ENCODE peak calls at places on chromosomes 12 and 14, in five cellular contexts. I is body of pancreas, B is A549, G is osteoblast, L is Calu3. F is an unnamed sample.
A peak's percentile ranks its signal among the peaks of the same experiment; 100 is the strongest.

GRCh38 chr12:41189395-41190251 is 1.5 kb downstream of the PDZRN4 start:
- DNase-seq in L (peak; percentile 3), I (no peak), G (peak; percentile 55), B (no peak), F (no peak)

GRCh38 chr14:64724578-64724930 is 20.3 kb downstream of the PLEKHG3 start:
- DNase-seq in B (no peak), L (no peak), I (peak; percentile 4), G (no peak), F (no peak)

GRCh38 chr12:50218386-50218785 is 51.2 kb upstream of the CERS5 start:
- DNase-seq in G (no peak), I (no peak), L (no peak), B (no peak), F (no peak)

GRCh38 chr12:124704619-124705018 is 137.2 kb upstream of the NCOR2 start:
- DNase-seq in L (no peak), G (no peak), I (no peak), B (no peak), F (no peak)

GRCh38 chr14:93095742-93096510 is 19.8 kb downstream of the ITPK1 start:
- DNase-seq in B (no peak), L (no peak), I (no peak), G (peak; percentile 81), F (no peak)

GRCh38 chr12:15522574-15523187 is 200.4 kb downstream of the PTPRO start:
- DNase-seq in B (peak; percentile 21), I (no peak), G (no peak), L (peak; percentile 21), F (no peak)

GRCh38 chr12:82964446-82964845 is 277.7 kb downstream of the TMTC2 start:
- DNase-seq in B (no peak), I (no peak), L (no peak), G (no peak), F (no peak)

GRCh38 chr12:18084080-18084479 is 5.9 kb downstream of the RERGL start:
- DNase-seq in G (no peak), B (no peak), I (no peak), L (no peak), F (no peak)

GRCh38 chr12:128091101-128091795 is 175.7 kb upstream of the TMEM132C start:
- DNase-seq in B (no peak), I (no peak), G (no peak), L (no peak), F (no peak)

GRCh38 chr14:85471744-85472143 is 58.2 kb upstream of the FLRT2 start:
- DNase-seq in G (peak; percentile 85), L (peak; percentile 4), B (peak; percentile 66), I (peak; percentile 62), F (no peak)

GRCh38 chr14:29814153-29815057 is 113.2 kb downstream of the PRKD1 start:
- DNase-seq in I (peak; percentile 85), L (no peak), B (no peak), G (peak; percentile 38), F (no peak)

GRCh38 chr12:121581681-121582439 is 1.0 kb upstream of the KDM2B start:
- DNase-seq in I (peak; percentile 62), L (no peak), G (peak; percentile 91), B (no peak), F (no peak)

GRCh38 chr14:100547633-100548294 is 39.5 kb downstream of the BEGAIN start:
- DNase-seq in G (peak; percentile 97), B (no peak), L (peak; percentile 73), I (peak; percentile 84), F (no peak)

GRCh38 chr12:50220357-50221061 is 53.3 kb upstream of the CERS5 start:
- DNase-seq in I (no peak), G (peak; percentile 55), B (no peak), L (no peak), F (no peak)

GRCh38 chr12:124543052-124543590 is 24.3 kb downstream of the NCOR2 start:
- DNase-seq in I (no peak), B (peak; percentile 57), G (peak; percentile 84), L (peak; percentile 59), F (no peak)

GRCh38 chr12:40375076-40375475 is 150.3 kb downstream of the LRRK2 start:
- DNase-seq in L (no peak), B (no peak), I (no peak), G (no peak), F (no peak)

GRCh38 chr12:82970614-82971013 is 283.9 kb downstream of the TMTC2 start:
- DNase-seq in L (no peak), G (no peak), I (no peak), B (no peak), F (no peak)

GRCh38 chr12:6372403-6373003 is 2.9 kb downstream of the SCNN1A start:
- DNase-seq in G (peak; percentile 95), L (peak; percentile 78), B (peak; percentile 81), I (peak; percentile 45), F (no peak)

GRCh38 chr12:15719230-15719629 is 70.0 kb downstream of the EPS8 start:
- DNase-seq in I (no peak), L (no peak), G (no peak), B (no peak), F (no peak)

GRCh38 chr12:79975143-79975542 is 40.2 kb upstream of the PPP1R12A start:
- DNase-seq in I (no peak), L (no peak), B (no peak), G (no peak), F (no peak)

GRCh38 chr14:101562659-101563351 is 1.5 kb downstream of the DIO3 start:
- DNase-seq in G (peak; percentile 79), L (no peak), B (no peak), I (no peak), F (no peak)

GRCh38 chr12:42024495-42024830 is 120.2 kb downstream of the GXYLT1 start:
- DNase-seq in G (no peak), I (no peak), B (no peak), L (no peak), F (no peak)

GRCh38 chr14:26870096-26870495 is 272.3 kb upstream of the NOVA1 start:
- DNase-seq in G (no peak), I (no peak), B (no peak), L (no peak), F (no peak)

GRCh38 chr14:93683241-93683640 is 105.0 kb downstream of the PRIMA1 start:
- DNase-seq in G (no peak), L (peak; percentile 30), B (no peak), I (no peak), F (no peak)

GRCh38 chr12:114311966-114312365 is 94.0 kb downstream of the TBX5 start:
- DNase-seq in I (no peak), B (no peak), G (no peak), L (no peak), F (no peak)

GRCh38 chr14:105980224-105980623 is 453.8 kb downstream of the TMEM121 start:
- DNase-seq in L (no peak), G (peak; percentile 68), I (no peak), B (no peak), F (no peak)

GRCh38 chr14:34981743-34982420 is 910 bp upstream of the SRP54 start:
- DNase-seq in I (peak; percentile 27), G (peak; percentile 68), L (peak; percentile 34), B (no peak), F (no peak)

GRCh38 chr12:51819851-51820720 is 28.4 kb downstream of the FIGNL2 start:
- DNase-seq in B (peak; percentile 67), G (peak; percentile 95), L (no peak), I (peak; percentile 63), F (no peak)
- TF ChIP-seq CTCF in B (no peak), G (no peak), L (no peak), I (no peak), F (no peak)

GRCh38 chr12:93563807-93564538 is 8.5 kb upstream of the SOCS2 start:
- DNase-seq in G (peak; percentile 50), L (peak; percentile 66), B (peak; percentile 76), I (no peak), F (no peak)
- TF ChIP-seq CTCF in G (peak; percentile 46), L (no peak), B (peak; percentile 53), I (no peak), F (peak; percentile 12)

DNA sequence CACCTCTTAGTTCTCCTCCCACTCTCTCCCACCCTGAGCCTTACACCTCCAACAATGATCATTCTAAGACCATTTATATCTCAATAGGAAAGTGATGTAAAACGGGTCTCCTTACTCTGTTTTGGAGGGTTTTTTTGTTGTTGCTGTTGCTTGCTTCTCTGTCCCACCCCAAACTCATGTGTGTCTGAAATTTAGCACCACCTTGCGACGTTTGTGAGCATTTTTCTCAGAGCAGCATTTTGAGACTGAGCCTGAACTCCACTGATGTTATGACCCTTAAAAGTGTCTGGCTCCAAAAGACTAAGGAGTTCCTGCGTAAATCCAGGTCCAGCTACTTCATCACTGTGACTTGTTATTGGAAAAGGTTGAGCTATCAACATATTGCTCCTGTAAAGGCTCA is 155.0 kb downstream of the DAD1 start:
- DNase-seq in G (no peak), I (no peak), B (no peak), L (no peak), F (no peak)
- TF ChIP-seq CTCF in G (no peak), I (no peak), B (no peak), L (no peak), F (no peak)

GRCh38 chr12:131833896-131834641 is 5.9 kb downstream of the MMP17 start:
- DNase-seq in I (no peak), L (no peak), G (peak; percentile 96), B (no peak), F (no peak)

GRCh38 chr12:131834798-131835615 is 6.8 kb downstream of the MMP17 start:
- DNase-seq in I (peak; percentile 35), L (no peak), B (no peak), G (peak; percentile 48), F (no peak)

GRCh38 chr12:131832393-131833231 is 4.4 kb downstream of the MMP17 start:
- DNase-seq in B (peak; percentile 84), G (peak; percentile 93), I (no peak), L (peak; percentile 56), F (peak; percentile 65)

GRCh38 chr12:131831635-131832041 is 3.4 kb downstream of the MMP17 start:
- DNase-seq in G (peak; percentile 93), I (no peak), B (no peak), L (no peak), F (no peak)

GRCh38 chr12:131833288-131833895 is 5.2 kb downstream of the MMP17 start:
- DNase-seq in I (no peak), G (no peak), B (no peak), L (no peak), F (no peak)
- TF ChIP-seq CTCF in I (no peak), G (no peak), B (no peak), L (no peak), F (no peak)

GRCh38 chr14:91317381-91318313 is 73.1 kb upstream of the GPR68 start:
- DNase-seq in G (no peak), B (no peak), I (peak; percentile 79), L (peak; percentile 81), F (no peak)
- TF ChIP-seq CTCF in G (no peak), B (no peak), I (peak; percentile 39), L (no peak), F (no peak)

DNA sequence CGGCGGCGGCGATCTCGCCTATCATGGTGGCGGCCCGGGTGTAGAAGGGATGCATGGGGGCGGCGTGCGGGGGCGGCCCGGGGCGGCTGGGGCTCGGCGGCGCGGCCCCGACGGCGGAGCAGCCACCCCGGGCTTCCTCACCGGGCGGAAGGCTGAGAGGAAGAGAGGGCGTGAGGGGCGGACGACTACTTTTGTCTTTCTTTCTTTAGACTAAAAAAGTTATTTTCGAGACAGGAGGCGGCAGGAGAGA is 240 bp downstream of the BTG1 start:
- DNase-seq in I (no peak), G (peak; percentile 47), L (no peak), B (no peak), F (no peak)
- TF ChIP-seq CTCF in I (no peak), G (no peak), L (no peak), B (no peak), F (no peak)

GRCh38 chr14:22122227-22123187 is 448.9 kb upstream of the OR4E1 start:
- DNase-seq in I (no peak), G (peak; percentile 17), B (no peak), L (peak; percentile 27), F (no peak)
- TF ChIP-seq CTCF in I (no peak), G (no peak), B (no peak), L (no peak), F (no peak)

F was measured in D721Med.